ENCODE peak calls at places on chromosomes 11 and 22, in nine cellular contexts. G is A549; M is BE2C; P is HCT116; Z is fibroblast of lung; H is upper lobe of right lung; I is PC-3; S is thoracic aorta; A is effector memory CD4-positive, alpha-beta T cell. U is an unnamed sample.

GRCh38 chr11:64123102-64123434 is 42.8 kb downstream of the MACROD1 start:
- DNase-seq in A (no peak), M (peak; percentile 43), P (no peak), S (no peak), Z (no peak), G (no peak), H (peak; percentile 89), I (no peak), U (no peak)

GRCh38 chr11:9574556-9574805 is 1.0 kb downstream of the WEE1 start:
- DNase-seq in I (no peak), P (no peak), G (no peak), Z (no peak), S (no peak), M (no peak), A (no peak), H (peak; percentile 72), U (no peak)

GRCh38 chr11:3738241-3738640 is 59.1 kb downstream of the NUP98 start:
- DNase-seq in S (no peak), P (no peak), Z (peak; percentile 47), I (no peak), G (no peak), M (no peak), H (no peak), A (no peak), U (no peak)

GRCh38 chr11:114762437-114762836 is 84.1 kb downstream of the NXPE2 start:
- DNase-seq in M (peak; percentile 76), G (peak; percentile 15), I (peak; percentile 75), S (no peak), A (no peak), H (peak; percentile 81), Z (peak; percentile 69), P (no peak), U (peak; percentile 81)

GRCh38 chr11:14386895-14387480 is 28.0 kb upstream of the RRAS2 start:
- DNase-seq in S (no peak), Z (peak; percentile 85), P (no peak), M (peak; percentile 28), G (no peak), H (no peak), A (no peak), I (no peak), U (no peak)

GRCh38 chr11:71442123-71442522 is 6.1 kb downstream of the DHCR7 start:
- DNase-seq in H (no peak), M (no peak), I (no peak), P (no peak), Z (no peak), A (no peak), S (no peak), G (no peak), U (no peak)

GRCh38 chr11:69075421-69076128 is 26.8 kb downstream of the TPCN2 start:
- DNase-seq in A (no peak), S (peak; percentile 51), M (no peak), I (peak; percentile 81), G (no peak), H (no peak), Z (peak; percentile 99), P (peak; percentile 82), U (no peak)

GRCh38 chr11:75262961-75263852 is 22.6 kb downstream of the TPBGL start:
- DNase-seq in G (no peak), P (no peak), Z (peak; percentile 22), H (peak; percentile 63), M (peak; percentile 6), A (no peak), S (no peak), I (no peak), U (no peak)

GRCh38 chr11:113664981-113665710 is 41.0 kb downstream of the TMPRSS5 start:
- DNase-seq in I (peak; percentile 68), S (no peak), M (no peak), P (no peak), G (no peak), H (no peak), Z (no peak), A (no peak), U (peak; percentile 93)

GRCh38 chr11:3614742-3615171 is 27.0 kb downstream of the ART5 start:
- DNase-seq in H (peak; percentile 71), S (no peak), Z (no peak), I (peak; percentile 18), G (no peak), P (no peak), M (no peak), A (peak; percentile 9), U (no peak)

GRCh38 chr11:13595166-13595565 is 73.3 kb upstream of the FAR1 start:
- DNase-seq in G (no peak), P (no peak), S (no peak), M (no peak), I (no peak), H (no peak), A (no peak), Z (no peak), U (no peak)

GRCh38 chr11:111878385-111878765 is 590 bp downstream of the FDXACB1 start:
- DNase-seq in M (no peak), S (no peak), A (no peak), P (peak; percentile 3), G (peak; percentile 5), H (no peak), Z (peak; percentile 34), I (peak; percentile 45), U (no peak)

GRCh38 chr11:47425611-47426010 is 628 bp downstream of the PSMC3 start:
- DNase-seq in P (no peak), A (no peak), S (no peak), M (no peak), Z (no peak), I (no peak), G (no peak), H (no peak), U (no peak)

GRCh38 chr11:12981879-12982531 is 27.1 kb upstream of the RASSF10 start:
- DNase-seq in A (no peak), P (no peak), G (no peak), Z (peak; percentile 12), H (no peak), I (no peak), M (no peak), S (no peak), U (no peak)

DNA sequence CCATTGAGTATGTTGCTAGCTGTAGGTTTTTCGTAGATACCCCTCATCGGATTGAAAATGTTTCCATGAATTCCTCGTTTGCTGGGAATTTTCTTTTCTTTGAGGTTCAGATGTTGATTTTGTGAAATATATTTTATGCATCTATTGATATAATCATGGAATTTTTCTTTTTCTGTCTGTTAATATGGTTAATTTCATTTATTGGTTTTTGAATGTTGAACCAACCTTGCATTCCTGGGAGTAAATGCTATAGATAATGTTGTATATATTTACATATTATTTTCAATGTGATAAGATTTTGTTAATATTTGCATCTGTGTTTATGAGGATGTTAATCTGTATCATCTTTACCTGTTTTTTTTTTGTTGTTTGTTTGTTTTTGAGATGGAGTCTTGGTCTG is 10.6 kb upstream of the NDUFA6 start:
- DNase-seq in Z (no peak), G (no peak), M (no peak), I (no peak), A (no peak), H (no peak), P (no peak), S (no peak), U (no peak)
- H3K9me3 ChIP-seq in Z (no peaks in the 10 kb centered on the region), G (peaks cover 22% of the 10 kb centered on the region), M (no peaks in the 10 kb centered on the region), I (no peaks in the 10 kb centered on the region), A (peaks cover 7% of the 10 kb centered on the region), H (peaks cover 20% of the 10 kb centered on the region), P (peaks cover 20% of the 10 kb centered on the region), S (peaks cover 30% of the 10 kb centered on the region), U (peaks cover 16% of the 10 kb centered on the region)

GRCh38 chr22:26564672-26565071 is 25.3 kb downstream of the TPST2 start:
- DNase-seq in G (no peak), A (no peak), P (no peak), M (no peak), H (no peak), S (no peak), Z (no peak), I (no peak), U (no peak)

GRCh38 chr22:26565889-26566288 is 24.0 kb downstream of the TPST2 start:
- DNase-seq in P (no peak), Z (no peak), S (no peak), I (no peak), M (no peak), H (no peak), G (no peak), A (no peak), U (no peak)

GRCh38 chr22:26563022-26563421 is 26.9 kb downstream of the TPST2 start:
- DNase-seq in A (no peak), P (no peak), Z (no peak), S (no peak), G (no peak), M (no peak), H (no peak), I (no peak), U (no peak)

GRCh38 chr22:26565181-26565580 is 24.8 kb downstream of the TPST2 start:
- DNase-seq in H (no peak), I (no peak), P (no peak), G (no peak), S (no peak), Z (no peak), A (no peak), M (no peak), U (no peak)

DNA sequence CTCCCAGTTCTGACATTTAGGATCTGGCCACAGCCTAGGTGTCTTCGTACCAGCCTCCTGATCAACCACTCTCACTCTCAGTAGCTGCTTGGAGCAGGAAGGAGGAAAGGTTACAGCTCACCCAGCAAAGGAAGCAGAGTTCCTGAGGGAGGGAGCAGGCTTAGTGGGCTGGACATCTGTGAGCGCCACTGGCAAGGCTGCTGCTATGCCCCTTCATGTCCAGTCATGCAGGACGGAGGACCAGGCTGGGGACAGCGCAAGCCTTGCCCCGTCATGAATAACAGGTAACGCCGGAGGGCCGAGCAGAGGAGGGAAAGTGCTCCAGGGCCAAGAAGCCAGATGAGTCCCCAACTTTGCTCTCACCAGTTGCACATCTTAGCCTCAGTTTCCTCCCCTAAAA is 25.8 kb downstream of the TPST2 start:
- DNase-seq in G (no peak), Z (no peak), I (no peak), H (no peak), A (no peak), S (no peak), M (no peak), P (no peak), U (no peak)
- H3K4me1 ChIP-seq in G (no peaks in the 10 kb centered on the region), Z (no peaks in the 10 kb centered on the region), I (no peaks in the 10 kb centered on the region), H (peaks cover 17% of the 10 kb centered on the region), A (no peaks in the 10 kb centered on the region), S (no peaks in the 10 kb centered on the region), M (no peaks in the 10 kb centered on the region), P (peaks cover 6% of the 10 kb centered on the region), U (peaks cover 16% of the 10 kb centered on the region)

DNA sequence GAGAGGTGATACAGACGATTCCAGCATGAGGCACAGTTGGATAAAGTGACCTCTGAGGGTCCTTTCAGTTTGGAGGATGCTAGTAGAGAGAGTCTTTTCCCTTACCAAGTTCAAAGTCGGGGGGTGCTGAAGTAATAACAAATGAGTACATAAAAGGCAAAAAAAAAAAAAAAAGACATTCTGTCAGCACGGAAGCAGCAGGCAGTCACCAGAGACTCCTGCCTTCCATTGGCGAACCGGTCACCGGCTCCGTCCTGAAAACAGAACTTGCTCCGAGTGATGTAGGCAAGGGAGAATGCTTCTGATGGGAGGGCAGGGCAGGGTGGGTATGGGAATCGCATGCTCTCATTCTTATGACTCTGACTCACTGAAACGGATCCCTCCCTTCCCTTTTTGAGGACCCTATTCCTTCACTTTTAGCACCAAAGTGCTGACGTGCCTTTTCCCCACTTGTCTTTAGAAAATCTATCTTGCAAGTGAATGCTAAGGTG is 65.9 kb downstream of the PRR5L start:
- DNase-seq in G (no peak), M (no peak), Z (peak; percentile 77), S (no peak), H (no peak), A (no peak), P (no peak), I (peak; percentile 40), U (no peak)
- H3K4me3 ChIP-seq in G (peak overlapping the region; percentile 17), M (no peak overlapping the region), Z (no peak overlapping the region), S (peak overlapping the region; percentile 58), H (peak overlapping the region; percentile 5), A (peak overlapping the region; percentile 7), P (no peak overlapping the region), I (peak overlapping the region; percentile 11), U (no peak overlapping the region)

GRCh38 chr11:123080023-123080422 is 18.1 kb upstream of the HSPA8 start:
- DNase-seq in H (no peak), P (no peak), G (no peak), S (no peak), A (no peak), M (no peak), Z (no peak), I (no peak), U (peak; percentile 3)
- H3K9me3 ChIP-seq in H (no peaks in the 10 kb centered on the region), P (no peaks in the 10 kb centered on the region), G (no peaks in the 10 kb centered on the region), S (no peaks in the 10 kb centered on the region), A (no peaks in the 10 kb centered on the region), M (peaks cover 7% of the 10 kb centered on the region), Z (no peaks in the 10 kb centered on the region), I (no peaks in the 10 kb centered on the region), U (peaks cover 5% of the 10 kb centered on the region)